ENCODE peak calls at places on chromosomes 6 and 20, in nine cellular contexts. H is mammary epithelial cell, F is psoas muscle, B is PC-3, T is lower lobe of right lung, M is ascending aorta, V is astrocyte, O is sigmoid colon, J is heart right ventricle. G is an unnamed sample.

GRCh38 chr6:144215402-144215931 is 65.2 kb downstream of the STX11 start:
- DNase-seq in B (peak; percentile 13), F (peak; percentile 30), H (peak; percentile 17), M (no peak), V (peak; percentile 10), J (peak; percentile 26), O (no peak), T (peak; percentile 62), G (no peak)

GRCh38 chr20:40687384-40688128 is 1.5 kb downstream of the MAFB start:
- DNase-seq in M (no peak), T (peak; percentile 87), V (peak; percentile 19), O (no peak), F (peak; percentile 58), B (no peak), J (peak; percentile 72), H (peak; percentile 47), G (peak; percentile 72)

GRCh38 chr6:163391983-163392382 is 22.5 kb upstream of the QKI start:
- DNase-seq in M (no peak), J (no peak), T (no peak), B (peak; percentile 92), F (no peak), O (no peak), H (peak; percentile 90), V (no peak), G (no peak)

GRCh38 chr6:134636221-134636830 is 313.6 kb downstream of the ALDH8A1 start:
- DNase-seq in F (no peak), M (no peak), B (no peak), H (peak; percentile 39), O (no peak), V (no peak), J (no peak), T (no peak), G (no peak)

GRCh38 chr6:23280445-23280844 is 711.1 kb downstream of the HDGFL1 start:
- DNase-seq in V (no peak), M (no peak), B (no peak), H (no peak), F (no peak), J (no peak), O (no peak), T (no peak), G (no peak)

GRCh38 chr6:145673504-145673903 is 61.8 kb downstream of the EPM2A start:
- DNase-seq in H (no peak), J (no peak), B (no peak), V (no peak), O (peak; percentile 55), F (no peak), T (no peak), M (no peak), G (no peak)

GRCh38 chr6:133774356-133774755 is 114.6 kb upstream of the TCF21 start:
- DNase-seq in M (no peak), J (no peak), B (peak; percentile 40), H (peak; percentile 55), V (peak; percentile 61), F (no peak), T (no peak), O (no peak), G (no peak)

GRCh38 chr20:59985864-59986263 is 27.6 kb downstream of the CDH26 start:
- DNase-seq in O (no peak), J (peak; percentile 26), T (no peak), V (no peak), B (peak; percentile 38), H (no peak), M (no peak), F (no peak), G (no peak)

GRCh38 chr20:33653900-33654596 is 8.1 kb upstream of the C20orf144 start:
- DNase-seq in M (no peak), T (peak; percentile 80), J (no peak), O (peak; percentile 72), B (peak; percentile 62), H (peak; percentile 34), F (no peak), V (no peak), G (peak; percentile 86)

GRCh38 chr6:56399250-56399671 is 151.9 kb upstream of the COL21A1 start:
- DNase-seq in J (no peak), O (no peak), V (peak; percentile 51), H (no peak), M (no peak), B (peak; percentile 76), T (no peak), F (no peak), G (no peak)

GRCh38 chr6:14361956-14362587 is 244.5 kb downstream of the CD83 start:
- DNase-seq in V (no peak), B (no peak), M (no peak), H (no peak), O (no peak), F (no peak), T (no peak), J (no peak), G (no peak)

DNA sequence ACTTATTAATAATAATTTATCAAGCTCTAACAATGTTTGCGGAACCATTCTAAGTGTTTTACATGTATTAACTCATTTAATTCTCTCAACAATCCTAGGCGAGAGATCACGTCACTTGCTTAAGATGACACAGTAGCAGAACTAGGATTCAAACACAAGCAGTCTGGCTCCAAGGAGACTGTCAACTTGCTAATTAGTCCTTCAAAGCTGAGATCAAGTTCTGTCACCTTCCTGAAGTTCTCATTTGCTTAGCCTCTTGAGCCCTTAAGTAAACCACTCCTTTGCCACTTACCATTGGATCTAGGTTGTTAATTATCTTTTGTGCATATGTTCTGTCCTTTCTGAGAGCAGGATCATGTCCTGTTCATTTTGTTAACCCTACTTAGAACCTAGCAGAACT is 14.1 kb downstream of the FKBP5 start:
- DNase-seq in V (no peak), T (no peak), M (no peak), F (no peak), O (no peak), H (no peak), J (no peak), B (no peak), G (no peak)
- H3K4me1 ChIP-seq in V (peaks cover 16% of the 10 kb centered on the region), T (peaks cover 84% of the 10 kb centered on the region), M (peaks cover 6% of the 10 kb centered on the region), F (peaks cover 62% of the 10 kb centered on the region), O (peaks cover 49% of the 10 kb centered on the region), H (peaks cover 6% of the 10 kb centered on the region), J (peaks cover 34% of the 10 kb centered on the region), B (no peaks in the 10 kb centered on the region), G (no peaks in the 10 kb centered on the region)

GRCh38 chr20:11112837-11113236 is 439.0 kb upstream of the JAG1 start:
- DNase-seq in V (no peak), O (no peak), B (peak; percentile 72), T (no peak), J (no peak), F (no peak), H (peak; percentile 59), M (no peak), G (no peak)
- H3K27me3 ChIP-seq in V (no peaks in the 10 kb centered on the region), O (no peaks in the 10 kb centered on the region), B (no peaks in the 10 kb centered on the region), T (no peaks in the 10 kb centered on the region), J (no peaks in the 10 kb centered on the region), F (no peaks in the 10 kb centered on the region), H (no peaks in the 10 kb centered on the region), M (no peaks in the 10 kb centered on the region), G (no peaks in the 10 kb centered on the region)

GRCh38 chr20:62893700-62894099 is 32.1 kb upstream of the TCFL5 start:
- DNase-seq in B (no peak), J (no peak), T (peak; percentile 41), O (no peak), M (no peak), V (no peak), F (no peak), H (no peak), G (no peak)
- TF ChIP-seq CTCF in B (peak; percentile 43), J (no peak), T (no peak), O (no peak), M (no peak), V (no peak), F (no peak), H (no peak), G (no peak)

DNA sequence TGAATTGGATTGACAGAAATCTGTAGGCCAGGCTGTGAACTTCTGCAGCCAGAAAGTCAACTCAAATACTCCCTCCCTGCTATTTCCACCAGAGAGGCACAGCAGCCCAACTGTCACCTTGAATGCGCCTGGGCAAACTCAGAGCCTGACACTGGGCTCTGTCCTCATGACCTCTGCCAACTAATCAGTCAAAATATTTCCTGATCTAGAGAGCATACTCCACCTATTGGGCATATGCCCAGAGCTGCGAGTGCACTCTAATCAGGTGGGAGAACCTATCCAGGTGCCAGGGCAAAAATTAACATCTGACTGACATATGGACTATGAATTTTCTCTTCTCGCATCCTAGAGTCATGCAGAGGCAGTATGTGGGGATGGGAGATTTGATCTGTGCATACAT is 406.3 kb upstream of the RUNX2 start:
- DNase-seq in T (no peak), O (no peak), J (peak; percentile 24), F (no peak), H (peak; percentile 3), M (no peak), V (no peak), B (no peak), G (no peak)
- H3K4me1 ChIP-seq in T (peaks cover 8% of the 10 kb centered on the region), O (no peaks in the 10 kb centered on the region), J (peaks cover 7% of the 10 kb centered on the region), F (no peaks in the 10 kb centered on the region), H (peaks cover 4% of the 10 kb centered on the region), M (no peaks in the 10 kb centered on the region), V (peaks cover 10% of the 10 kb centered on the region), B (peaks cover 11% of the 10 kb centered on the region), G (no peaks in the 10 kb centered on the region)

GRCh38 chr6:101392561-101393230 is 812 bp upstream of the GRIK2 start:
- DNase-seq in O (no peak), F (no peak), T (no peak), J (no peak), H (no peak), V (no peak), M (no peak), B (peak; percentile 7), G (no peak)
- H3K27me3 ChIP-seq in O (peaks cover 34% of the 10 kb centered on the region), F (peaks cover 45% of the 10 kb centered on the region), T (peaks cover 48% of the 10 kb centered on the region), J (peaks cover 31% of the 10 kb centered on the region), H (peaks cover 19% of the 10 kb centered on the region), V (peaks cover 30% of the 10 kb centered on the region), M (no peaks in the 10 kb centered on the region), B (peaks cover 14% of the 10 kb centered on the region), G (peaks cover 30% of the 10 kb centered on the region)

DNA sequence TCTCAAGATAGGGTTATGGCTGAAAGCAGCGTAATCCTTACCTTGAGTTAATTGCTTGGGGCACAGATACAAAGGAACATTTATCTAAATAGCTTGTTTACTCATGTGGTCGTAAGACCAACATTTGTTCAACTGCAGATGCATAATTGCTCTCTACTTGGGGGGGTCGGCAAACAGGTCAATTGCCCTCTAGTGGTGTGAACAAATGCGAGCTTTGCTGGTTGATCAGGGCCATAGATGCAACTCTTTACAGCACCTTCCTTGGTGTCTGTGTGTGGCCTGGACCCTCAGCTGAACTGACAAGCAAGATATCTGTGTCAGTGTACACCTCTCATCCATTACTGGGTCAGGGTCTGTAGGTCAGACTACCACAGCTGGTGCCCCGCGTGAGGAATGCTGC is 24.1 kb downstream of the HLA-DPA1 start:
- DNase-seq in O (no peak), J (no peak), M (no peak), B (no peak), F (no peak), V (no peak), H (no peak), T (no peak), G (no peak)
- TF ChIP-seq CTCF in O (no peak), J (no peak), M (no peak), B (peak; percentile 53), F (no peak), V (peak; percentile 5), H (no peak), T (peak; percentile 20), G (no peak)

GRCh38 chr20:24211972-24212371 is 223.4 kb upstream of the GGTLC1 start:
- DNase-seq in T (no peak), F (no peak), V (no peak), M (no peak), B (no peak), J (no peak), H (no peak), O (no peak), G (no peak)
- H3K4me1 ChIP-seq in T (no peaks in the 10 kb centered on the region), F (no peaks in the 10 kb centered on the region), V (no peaks in the 10 kb centered on the region), M (no peaks in the 10 kb centered on the region), B (no peaks in the 10 kb centered on the region), J (no peaks in the 10 kb centered on the region), H (no peaks in the 10 kb centered on the region), O (no peaks in the 10 kb centered on the region), G (no peaks in the 10 kb centered on the region)

GRCh38 chr20:50561379-50562078 is 51.3 kb downstream of the PTPN1 start:
- DNase-seq in H (peak; percentile 85), M (no peak), O (peak; percentile 85), F (no peak), J (no peak), T (no peak), B (peak; percentile 99), V (peak; percentile 98), G (no peak)
- H3K27me3 ChIP-seq in H (no peaks in the 10 kb centered on the region), M (no peaks in the 10 kb centered on the region), O (no peaks in the 10 kb centered on the region), F (no peaks in the 10 kb centered on the region), J (no peaks in the 10 kb centered on the region), T (no peaks in the 10 kb centered on the region), B (no peaks in the 10 kb centered on the region), V (no peaks in the 10 kb centered on the region), G (no peaks in the 10 kb centered on the region)

G was measured in breast epithelium.